ENCODE peak calls at places on chromosomes 2 and 18, in seven cellular contexts. T is HFF-Myc, P is GM12865, X is HCT116, V is body of pancreas, Z is foreskin fibroblast, N is WERI-Rb-1. S is an unnamed sample.

GRCh38 chr2:693606-694005 is 16.4 kb upstream of the TMEM18 start:
- DNase-seq in T (no peak), P (no peak), X (no peak), V (no peak), Z (peak; percentile 21), N (no peak), S (no peak)

GRCh38 chr2:5696351-5696740 is 4.2 kb downstream of the SOX11 start:
- DNase-seq in T (no peak), P (no peak), X (no peak), V (no peak), Z (no peak), N (peak; percentile 38), S (no peak)

GRCh38 chr2:223260681-223261080 is 208.7 kb downstream of the KCNE4 start:
- DNase-seq in T (no peak), P (no peak), X (no peak), V (no peak), Z (no peak), N (no peak), S (no peak)

GRCh38 chr18:10188971-10189810 is 265.2 kb upstream of the APCDD1 start:
- DNase-seq in T (no peak), P (no peak), X (no peak), V (no peak), Z (no peak), N (no peak), S (no peak)

GRCh38 chr2:29920631-29921559 is 491 bp downstream of the ALK start:
- DNase-seq in T (no peak), P (peak; percentile 3), X (no peak), V (peak; percentile 13), Z (peak; percentile 14), N (peak; percentile 62), S (no peak)

GRCh38 chr18:27844416-27844792 is 332.5 kb downstream of the CDH2 start:
- DNase-seq in T (peak; percentile 35), P (no peak), X (no peak), V (no peak), Z (peak; percentile 26), N (no peak), S (peak; percentile 52)

GRCh38 chr2:96502891-96503636 is 2.1 kb downstream of the NEURL3 start:
- DNase-seq in T (no peak), P (peak; percentile 51), X (no peak), V (peak; percentile 84), Z (no peak), N (no peak), S (no peak)

GRCh38 chr2:16330012-16330411 is 335.6 kb downstream of the CYRIA start:
- DNase-seq in T (no peak), P (no peak), X (no peak), V (no peak), Z (no peak), N (no peak), S (no peak)

GRCh38 chr2:52919668-52920067 is 847.9 kb upstream of the CHAC2 start:
- DNase-seq in T (no peak), P (no peak), X (no peak), V (no peak), Z (no peak), N (no peak), S (no peak)

GRCh38 chr2:40218679-40219078 is 233.2 kb downstream of the SLC8A1 start:
- DNase-seq in T (no peak), P (peak; percentile 29), X (no peak), V (peak; percentile 55), Z (no peak), N (no peak), S (no peak)

GRCh38 chr18:36758001-36758400 is 70.8 kb downstream of the TPGS2 start:
- DNase-seq in T (no peak), P (no peak), X (no peak), V (no peak), Z (peak; percentile 14), N (no peak), S (no peak)

DNA sequence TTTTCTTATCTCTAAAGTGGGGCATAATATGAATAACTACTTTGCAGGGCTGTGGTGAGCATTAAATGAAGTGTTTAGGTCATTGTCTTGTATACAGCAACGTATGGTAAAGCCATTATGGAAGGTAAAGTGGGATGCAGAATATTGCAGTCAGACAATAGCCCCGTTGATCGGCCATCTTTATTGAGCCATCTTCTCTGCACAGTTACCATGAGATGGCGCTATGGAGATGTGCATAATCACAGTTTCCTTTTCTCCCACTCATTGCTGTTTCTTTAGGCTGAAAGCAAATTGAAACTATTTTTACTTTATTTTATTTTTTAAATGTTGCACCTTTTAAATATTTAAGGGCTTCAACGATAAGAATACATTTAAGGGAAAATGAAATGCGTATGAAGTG is 108.9 kb downstream of the THSD7B start:
- DNase-seq in T (no peak), P (peak; percentile 21), X (no peak), V (no peak), Z (no peak), N (peak; percentile 21), S (no peak)
- TF ChIP-seq CTCF in T (no peak), P (peak; percentile 28), X (no peak), V (no peak), Z (no peak), N (peak; percentile 73), S (no peak)

GRCh38 chr18:26442139-26442538 is 106.2 kb downstream of the KCTD1 start:
- DNase-seq in T (no peak), P (no peak), X (no peak), V (no peak), Z (no peak), N (no peak), S (no peak)
- H3K4me3 ChIP-seq in T (no peak overlapping the region), P (no peak overlapping the region), X (no peak overlapping the region), V (no peak overlapping the region), Z (no peak overlapping the region), N (no peak overlapping the region), S (no peak overlapping the region)

GRCh38 chr2:180334514-180334913 is 327.4 kb upstream of the CWC22 start:
- DNase-seq in T (no peak), P (peak; percentile 49), X (no peak), V (no peak), Z (no peak), N (no peak), S (no peak)

GRCh38 chr2:180324191-180324590 is 317.1 kb upstream of the CWC22 start:
- DNase-seq in T (no peak), P (no peak), X (no peak), V (no peak), Z (no peak), N (no peak), S (no peak)

GRCh38 chr2:180327185-180327584 is 320.1 kb upstream of the CWC22 start:
- DNase-seq in T (no peak), P (no peak), X (no peak), V (no peak), Z (no peak), N (no peak), S (no peak)

DNA sequence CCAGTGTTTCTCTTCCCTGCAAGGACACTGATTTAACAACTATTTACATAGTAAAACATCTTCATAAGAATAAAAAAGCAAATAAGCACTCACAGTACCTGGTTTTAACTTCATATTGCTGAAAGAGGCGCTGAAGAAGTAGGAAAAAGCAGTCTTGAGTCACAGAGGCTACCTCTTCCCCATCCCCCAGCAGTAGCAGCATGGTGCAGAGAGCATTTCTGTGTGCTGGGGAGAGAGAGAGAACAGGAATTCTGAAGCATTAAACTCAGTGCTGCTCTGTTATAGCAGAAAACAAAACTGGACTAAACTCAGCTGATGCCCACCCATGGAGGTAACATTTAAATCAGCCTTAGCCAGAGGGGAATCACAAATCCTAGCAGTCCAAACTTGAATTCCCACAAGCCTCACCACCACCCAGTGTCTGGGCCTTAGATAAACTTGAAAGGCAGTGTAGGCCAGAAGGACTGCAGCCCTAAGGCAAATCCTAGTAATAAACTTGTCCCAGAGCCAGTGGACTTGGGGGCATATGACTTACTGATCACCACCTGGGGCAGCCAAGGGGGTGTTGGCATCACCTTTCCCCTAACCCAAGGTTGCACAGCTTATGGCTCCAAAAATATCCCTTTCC is 321.8 kb upstream of the CWC22 start:
- DNase-seq in T (no peak), P (no peak), X (no peak), V (no peak), Z (no peak), N (no peak), S (no peak)
- TF ChIP-seq CTCF in T (no peak), P (no peak), X (no peak), V (no peak), Z (no peak), N (no peak), S (no peak)

DNA sequence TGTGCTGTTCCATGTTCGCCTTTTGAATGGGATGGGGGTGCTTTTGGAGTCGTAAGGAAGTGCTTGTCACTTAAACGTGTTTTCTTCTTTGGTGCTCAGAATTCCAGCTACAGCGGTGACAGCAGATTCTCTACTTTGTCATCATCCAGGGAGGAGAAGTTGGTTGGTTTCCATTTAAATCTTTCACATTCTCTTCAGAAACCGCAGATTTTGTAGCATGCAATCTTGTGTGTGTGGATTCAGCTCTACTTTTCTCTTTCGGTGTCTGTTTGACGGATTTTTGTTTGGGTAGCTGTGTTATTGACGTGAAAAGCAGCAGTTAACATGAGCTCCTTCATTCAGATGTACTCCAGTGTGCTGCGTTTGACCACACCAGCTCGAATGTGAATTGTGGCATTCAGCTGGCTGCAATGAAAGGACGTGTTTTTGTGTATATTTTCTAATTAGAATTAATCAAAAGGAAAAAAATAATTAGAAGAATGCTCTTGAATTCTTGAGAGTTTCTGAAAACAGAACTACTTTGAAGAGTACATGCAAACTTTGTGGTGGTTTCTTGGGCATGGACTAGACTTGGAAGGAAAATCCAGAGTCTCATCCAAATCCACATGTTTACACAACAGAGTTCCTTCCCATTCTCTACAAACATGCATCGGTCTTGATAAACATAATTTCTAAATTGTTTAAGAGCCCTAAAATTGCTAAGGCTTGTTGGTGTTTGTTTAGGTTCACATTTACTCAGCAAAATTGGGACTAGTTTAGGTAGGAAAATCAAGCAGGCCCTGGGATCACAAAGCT is 68.7 kb upstream of the RBM44 start:
- DNase-seq in T (no peak), P (no peak), X (no peak), V (no peak), Z (no peak), N (no peak), S (no peak)
- H3K4me3 ChIP-seq in T (no peak overlapping the region), P (no peak overlapping the region), X (no peak overlapping the region), V (no peak overlapping the region), Z (no peak overlapping the region), N (no peak overlapping the region), S (no peak overlapping the region)

GRCh38 chr2:219521066-219521880 is 7.0 kb downstream of the ASIC4 start:
- DNase-seq in T (no peak), P (no peak), X (no peak), V (peak; percentile 39), Z (no peak), N (peak; percentile 98), S (no peak)
- TF ChIP-seq CTCF in T (peak; percentile 69), P (peak; percentile 8), X (peak; percentile 85), V (peak; percentile 27), Z (peak; percentile 79), N (peak; percentile 81), S (peak; percentile 87)